ENCODE peak calls at places on chromosomes 13 and 19, in seven cellular contexts. F is osteoblast; Y is tibial nerve; L is CD4-positive, alpha-beta T cell; D is CD8-positive, alpha-beta T cell; J is upper lobe of left lung; S is neural progenitor cell. G is an unnamed sample.

GRCh38 chr19:30162718-30163117 is 209.5 kb upstream of the ZNF536 start:
- DNase-seq in D (no peak), L (no peak), S (no peak), F (no peak), J (no peak), Y (no peak), G (no peak)

GRCh38 chr13:97460004-97460756 is 26.2 kb downstream of the RAP2A start:
- DNase-seq in J (no peak), D (no peak), Y (no peak), L (no peak), F (peak), S (no peak), G (no peak)

GRCh38 chr13:42769650-42770049 is 11.7 kb upstream of the FAM216B start:
- DNase-seq in S (no peak), J (no peak), F (no peak), Y (no peak), L (no peak), D (no peak), G (no peak)

GRCh38 chr19:48681127-48681470 is 8.3 kb upstream of the NTN5 start:
- DNase-seq in F (peak), D (no peak), Y (no peak), S (no peak), L (no peak), J (no peak), G (no peak)

GRCh38 chr19:7863157-7863970 is 10.8 kb downstream of the PRR36 start:
- DNase-seq in J (no peak), D (no peak), L (no peak), Y (no peak), F (peak), S (peak), G (no peak)

GRCh38 chr13:65787087-65787486 is 1443.0 kb downstream of the PCDH9 start:
- DNase-seq in S (no peak), F (no peak), Y (no peak), J (no peak), L (no peak), D (no peak), G (no peak)

GRCh38 chr19:2997720-2998119 is 20.4 kb downstream of the TLE6 start:
- DNase-seq in L (no peak), Y (no peak), S (no peak), F (peak), D (no peak), J (no peak), G (no peak)

GRCh38 chr13:62483774-62484173 is 1068.1 kb upstream of the PCDH20 start:
- DNase-seq in J (no peak), D (no peak), F (no peak), L (no peak), S (peak), Y (no peak), G (no peak)

GRCh38 chr19:39444598-39445257 is 654 bp upstream of the SUPT5H start:
- DNase-seq in F (peak), S (no peak), D (no peak), L (no peak), J (no peak), Y (no peak), G (no peak)

DNA sequence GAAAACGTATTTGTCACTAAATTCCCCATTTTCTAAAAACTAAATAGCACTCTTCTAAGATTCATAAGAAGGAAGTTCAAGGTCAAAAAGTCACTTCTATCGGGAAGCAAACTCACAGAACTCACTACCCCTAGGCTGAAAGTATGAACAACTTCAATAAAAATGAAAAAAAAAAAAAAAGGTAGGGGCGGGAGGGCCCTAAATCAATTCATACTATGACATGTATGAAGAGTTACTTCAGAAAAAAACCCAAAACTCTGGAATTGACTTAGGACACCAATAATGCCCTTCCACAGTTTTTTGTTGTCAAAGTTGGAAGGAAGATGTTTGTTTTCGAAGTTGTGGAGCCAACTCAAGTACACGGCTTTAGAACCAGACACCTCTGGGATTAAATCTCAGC is 1.1 kb downstream of the SUCLA2 start:
- DNase-seq in L (no peak), D (no peak), J (no peak), F (no peak), Y (no peak), S (no peak), G (no peak)
- H3K27ac ChIP-seq in L (no peak), D (no peak), J (peak), F (peak), Y (peak), S (no peak), G (no peak)

GRCh38 chr13:24921881-24922280 is 157.9 kb downstream of the RNF17 start:
- DNase-seq in S (no peak), L (no peak), F (no peak), D (no peak), J (no peak), Y (no peak), G (no peak)
- H3K27ac ChIP-seq in S (no peak), L (no peak), F (peak), D (no peak), J (peak), Y (no peak), G (no peak)

DNA sequence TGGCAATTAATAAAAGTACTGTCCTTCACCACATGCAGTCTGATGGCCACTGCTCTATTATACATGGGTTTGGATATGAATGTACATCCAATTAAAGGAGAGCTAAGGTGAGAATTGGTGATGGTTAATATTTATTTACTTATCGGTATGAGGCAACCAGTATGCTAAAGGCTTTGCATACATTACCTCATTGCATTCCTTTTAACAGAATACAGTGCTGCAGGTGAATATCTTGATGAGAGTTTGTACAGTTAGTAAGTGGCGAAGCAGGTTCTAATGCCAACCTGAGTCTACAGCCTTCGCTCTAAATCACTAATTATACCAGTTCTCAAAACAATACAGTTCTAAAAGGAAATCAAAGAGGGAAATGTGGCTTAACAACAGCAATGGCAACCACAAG is 284.1 kb downstream of the ITGBL1 start:
- DNase-seq in F (peak), D (no peak), Y (no peak), J (no peak), S (no peak), L (no peak), G (no peak)
- H3K27ac ChIP-seq in F (no peak), D (no peak), Y (no peak), J (no peak), S (no peak), L (no peak), G (no peak)

GRCh38 chr13:78600317-78600899 is 2.9 kb downstream of the POU4F1 start:
- DNase-seq in L (no peak), Y (no peak), F (no peak), J (no peak), D (no peak), S (peak), G (no peak)

GRCh38 chr13:78602561-78603239 is 652 bp downstream of the POU4F1 start:
- DNase-seq in Y (no peak), D (no peak), F (no peak), J (no peak), S (peak), L (no peak), G (peak)

GRCh38 chr13:78601124-78601885 is 2.0 kb downstream of the POU4F1 start:
- DNase-seq in L (no peak), Y (no peak), D (no peak), S (peak), F (peak), J (no peak), G (no peak)

GRCh38 chr13:78603240-78603947 is at the start of gene POU4F1:
- DNase-seq in L (peak), Y (no peak), F (peak), S (peak), D (no peak), J (peak), G (no peak)

GRCh38 chr13:78601886-78602560 is 1.3 kb downstream of the POU4F1 start:
- DNase-seq in Y (no peak), F (peak), J (no peak), L (no peak), D (no peak), S (no peak), G (no peak)
- H3K27ac ChIP-seq in Y (no peak), F (no peak), J (no peak), L (no peak), D (no peak), S (no peak), G (no peak)

GRCh38 chr13:110301606-110302131 is 5.3 kb downstream of the COL4A1 start:
- DNase-seq in J (no peak), F (peak), L (no peak), Y (no peak), D (no peak), S (peak), G (no peak)

GRCh38 chr13:110303644-110304043 is 3.3 kb downstream of the COL4A1 start:
- DNase-seq in D (no peak), J (no peak), Y (no peak), F (no peak), S (no peak), L (no peak), G (no peak)

GRCh38 chr13:110301083-110301482 is 5.9 kb downstream of the COL4A1 start:
- DNase-seq in D (no peak), L (no peak), Y (no peak), F (no peak), S (no peak), J (no peak), G (no peak)

GRCh38 chr13:110302986-110303385 is 4.0 kb downstream of the COL4A1 start:
- DNase-seq in F (no peak), J (no peak), Y (no peak), D (no peak), L (no peak), S (no peak), G (no peak)

GRCh38 chr13:110302154-110302553 is 4.8 kb downstream of the COL4A1 start:
- DNase-seq in L (no peak), S (no peak), F (no peak), J (no peak), D (no peak), Y (no peak), G (no peak)
- H3K27ac ChIP-seq in L (no peak), S (no peak), F (peak), J (peak), D (no peak), Y (peak), G (peak)

GRCh38 chr13:46598140-46598819 is 45.3 kb downstream of the LRCH1 start:
- DNase-seq in Y (no peak), F (no peak), D (no peak), J (no peak), L (no peak), S (no peak), G (no peak)
- H3K27ac ChIP-seq in Y (peak), F (no peak), D (no peak), J (peak), L (no peak), S (no peak), G (no peak)